ENCODE peak calls at places on chromosome 7, in seven cellular contexts. A is NCI-H460; R is astrocyte of the cerebellum; M is A549; G is CD4-positive, CD25-positive, alpha-beta regulatory T cell; L is cardiac fibroblast; Y is T1000. Q is an unnamed sample.

GRCh38 chr7:1618475-1618874 is 48.6 kb upstream of the PSMG3 start:
- DNase-seq in G (no peak), R (no peak), L (no peak), A (no peak), Y (no peak), M (no peak), Q (no peak)

GRCh38 chr7:87330942-87331341 is 14.5 kb upstream of the CROT start:
- DNase-seq in A (no peak), G (no peak), R (no peak), Y (no peak), M (no peak), L (no peak), Q (no peak)

GRCh38 chr7:113099284-113099919 is 12.8 kb upstream of the GPR85 start:
- DNase-seq in M (no peak), Y (no peak), L (no peak), R (no peak), G (no peak), A (no peak), Q (no peak)

GRCh38 chr7:116292381-116292780 is 82.0 kb downstream of the TES start:
- DNase-seq in M (no peak), G (no peak), A (no peak), Y (no peak), R (no peak), L (no peak), Q (no peak)

GRCh38 chr7:1742555-1743303 is 72.7 kb downstream of the ELFN1 start:
- DNase-seq in A (peak), M (no peak), L (peak), Y (no peak), R (no peak), G (no peak), Q (no peak)

GRCh38 chr7:111561659-111561908 is 708 bp downstream of the IMMP2L start:
- DNase-seq in R (no peak), G (no peak), A (peak), Y (no peak), M (no peak), L (no peak), Q (no peak)

GRCh38 chr7:24283559-24283899 is 461 bp upstream of the NPY start:
- DNase-seq in A (no peak), Y (no peak), R (no peak), G (no peak), M (no peak), L (no peak), Q (no peak)

GRCh38 chr7:157016352-157017041 is 6.0 kb upstream of the MNX1 start:
- DNase-seq in A (no peak), G (no peak), R (no peak), Y (no peak), L (no peak), M (no peak), Q (no peak)

GRCh38 chr7:151993977-151994676 is 31.3 kb upstream of the GALNT11 start:
- DNase-seq in R (no peak), M (no peak), Y (no peak), G (no peak), L (no peak), A (no peak), Q (no peak)

GRCh38 chr7:148153611-148154010 is 437.0 kb upstream of the C7orf33 start:
- DNase-seq in L (no peak), A (no peak), Y (no peak), M (no peak), G (no peak), R (no peak), Q (no peak)

GRCh38 chr7:33854178-33854577 is 51.2 kb upstream of the BMPER start:
- DNase-seq in M (no peak), A (no peak), R (peak), Y (no peak), L (peak), G (no peak), Q (no peak)

GRCh38 chr7:6615853-6616555 is 594 bp downstream of the ZNF853 start:
- DNase-seq in R (no peak), L (no peak), A (no peak), Y (no peak), M (no peak), G (no peak), Q (no peak)

GRCh38 chr7:18975689-18976280 is 141.7 kb downstream of the TWIST1 start:
- DNase-seq in G (no peak), A (no peak), L (no peak), Y (no peak), M (no peak), R (no peak), Q (no peak)

GRCh38 chr7:30157217-30157616 is 22.4 kb downstream of the MTURN start:
- DNase-seq in L (no peak), G (no peak), M (no peak), Y (no peak), R (no peak), A (no peak), Q (no peak)

GRCh38 chr7:48421357-48421756 is 250.1 kb downstream of the ABCA13 start:
- DNase-seq in Y (no peak), G (no peak), A (no peak), L (peak), M (no peak), R (peak), Q (no peak)

GRCh38 chr7:104296266-104296665 is 32.1 kb upstream of the LHFPL3 start:
- DNase-seq in A (no peak), G (no peak), L (no peak), Y (no peak), R (no peak), M (no peak), Q (no peak)

GRCh38 chr7:55180821-55181542 is 162.2 kb downstream of the EGFR start:
- DNase-seq in G (no peak), A (no peak), R (no peak), L (no peak), Y (no peak), M (no peak), Q (no peak)

GRCh38 chr7:158955932-158956804 is 99.8 kb downstream of the DYNC2I1 start:
- DNase-seq in L (no peak), G (no peak), A (no peak), M (no peak), R (no peak), Y (no peak), Q (no peak)

GRCh38 chr7:45586748-45587520 is 12.8 kb downstream of the ADCY1 start:
- DNase-seq in M (no peak), L (no peak), R (no peak), A (no peak), G (no peak), Y (no peak), Q (no peak)

GRCh38 chr7:156158693-156159092 is 346.4 kb upstream of the SHH start:
- DNase-seq in R (no peak), G (no peak), M (no peak), A (no peak), Y (no peak), L (no peak), Q (no peak)

GRCh38 chr7:157335991-157336382 is 817 bp upstream of the DNAJB6 start:
- DNase-seq in M (no peak), Y (no peak), A (no peak), R (no peak), L (no peak), G (no peak), Q (no peak)

GRCh38 chr7:26293569-26294308 is 2.1 kb downstream of the SNX10 start:
- DNase-seq in L (no peak), A (no peak), M (no peak), R (no peak), G (peak), Y (no peak), Q (no peak)

GRCh38 chr7:128027485-128027980 is 3.7 kb downstream of the LRRC4 start:
- DNase-seq in L (no peak), M (no peak), R (no peak), G (no peak), Y (no peak), A (no peak), Q (no peak)

Q was measured in keratinocyte.